ENCODE peak calls at places on chromosome 21, in six cellular contexts. K, E, A, H, N and V are unnamed samples.

GRCh38 chr21:31974454-31974985 is 101.7 kb downstream of the HUNK start:
- DNase-seq in K (no peak), E (no peak), A (no peak), H (no peak), N (no peak), V (no peak)

GRCh38 chr21:17476006-17476405 is 36.8 kb upstream of the CXADR start:
- DNase-seq in K (no peak), E (no peak), A (no peak), H (no peak), N (no peak), V (no peak)

GRCh38 chr21:42781150-42781980 is 98.0 kb downstream of the WDR4 start:
- DNase-seq in K (no peak), E (peak), A (peak), H (no peak), N (no peak), V (no peak)

GRCh38 chr21:45262041-45262581 is 25.6 kb downstream of the POFUT2 start:
- DNase-seq in K (no peak), E (no peak), A (no peak), H (no peak), N (no peak), V (no peak)

GRCh38 chr21:43189936-43190335 is 21.1 kb downstream of the CRYAA start:
- DNase-seq in K (no peak), E (no peak), A (peak), H (no peak), N (no peak), V (no peak)

GRCh38 chr21:31801551-31802234 is 69.8 kb upstream of the SCAF4 start:
- DNase-seq in K (no peak), E (no peak), A (no peak), H (no peak), N (no peak), V (no peak)

GRCh38 chr21:33155457-33155856 is 74.3 kb upstream of the IFNAR2 start:
- DNase-seq in K (no peak), E (no peak), A (no peak), H (no peak), N (no peak), V (no peak)

GRCh38 chr21:31235671-31236450 is 108.2 kb downstream of the TIAM1 start:
- DNase-seq in K (no peak), E (peak), A (no peak), H (no peak), N (no peak), V (no peak)

GRCh38 chr21:17513214-17514123 is 626 bp downstream of the CXADR start:
- DNase-seq in K (no peak), E (peak), A (peak), H (peak), N (no peak), V (no peak)

GRCh38 chr21:33968082-33968997 is 52.7 kb upstream of the ATP5PO start:
- DNase-seq in K (no peak), E (no peak), A (no peak), H (no peak), N (no peak), V (no peak)

GRCh38 chr21:42524341-42525227 is 10.9 kb downstream of the SLC37A1 start:
- DNase-seq in K (peak), E (peak), A (no peak), H (peak), N (no peak), V (no peak)

GRCh38 chr21:46099476-46099875 is 1.6 kb downstream of the COL6A2 start:
- DNase-seq in K (no peak), E (no peak), A (peak), H (no peak), N (no peak), V (no peak)

GRCh38 chr21:39124852-39125251 is 58.4 kb downstream of the PSMG1 start:
- DNase-seq in K (no peak), E (no peak), A (no peak), H (no peak), N (no peak), V (no peak)